ENCODE peak calls at places on chromosome 18, in six cellular contexts. Z, S, U, W, T and X are unnamed samples.

GRCh38 chr18:73597832-73598615 is 549.6 kb downstream of the FBXO15 start:
- DNase-seq in T (no peak), W (no peak), S (no peak), U (no peak), Z (no peak), X (no peak)

GRCh38 chr18:38297910-38298309 is 732.3 kb upstream of the CELF4 start:
- DNase-seq in W (no peak), T (no peak), U (no peak), S (no peak), Z (no peak), X (no peak)

GRCh38 chr18:26286008-26286407 is 59.8 kb downstream of the TAF4B start:
- DNase-seq in S (no peak), T (no peak), U (no peak), W (no peak), Z (peak), X (no peak)

GRCh38 chr18:76679259-76679658 is 143.1 kb upstream of the ZNF236 start:
- DNase-seq in S (no peak), Z (no peak), T (no peak), U (no peak), W (peak), X (peak)

GRCh38 chr18:24657461-24657860 is 197.0 kb downstream of the HRH4 start:
- DNase-seq in T (no peak), U (no peak), S (no peak), Z (no peak), W (no peak), X (peak)

GRCh38 chr18:7950380-7951143 is 383.4 kb downstream of the PTPRM start:
- DNase-seq in W (no peak), T (peak), S (no peak), U (peak), Z (no peak), X (peak)

GRCh38 chr18:76985951-76986236 is 146.7 kb downstream of the MBP start:
- DNase-seq in S (no peak), U (no peak), W (no peak), Z (no peak), T (no peak), X (no peak)

GRCh38 chr18:57210101-57210661 is 63.3 kb downstream of the BOD1L2 start:
- DNase-seq in W (peak), Z (no peak), U (peak), T (peak), S (no peak), X (peak)

GRCh38 chr18:49839012-49839411 is 25.7 kb upstream of the ACAA2 start:
- DNase-seq in S (no peak), T (peak), W (no peak), Z (no peak), U (peak), X (no peak)

GRCh38 chr18:11052800-11053199 is 96.6 kb downstream of the PIEZO2 start:
- DNase-seq in S (no peak), W (no peak), T (peak), U (peak), Z (no peak), X (peak)

GRCh38 chr18:1618364-1618763 is 713.7 kb downstream of the ADCYAP1 start:
- DNase-seq in T (no peak), U (no peak), W (no peak), Z (peak), S (no peak), X (no peak)

GRCh38 chr18:74375999-74376398 is 60.4 kb downstream of the C18orf63 start:
- DNase-seq in T (peak), S (no peak), U (peak), Z (no peak), W (no peak), X (no peak)

GRCh38 chr18:13223341-13224148 is 5.0 kb downstream of the LDLRAD4 start:
- DNase-seq in Z (no peak), W (peak), T (no peak), S (no peak), U (no peak), X (no peak)

GRCh38 chr18:29163596-29163995 is 986.7 kb upstream of the CDH2 start:
- DNase-seq in T (peak), W (no peak), U (no peak), S (no peak), Z (no peak), X (no peak)

GRCh38 chr18:66616523-66616983 is 12.7 kb upstream of the CDH19 start:
- DNase-seq in U (no peak), W (no peak), S (no peak), T (no peak), Z (peak), X (no peak)

GRCh38 chr18:31875301-31875700 is 67.6 kb downstream of the TRAPPC8 start:
- DNase-seq in Z (no peak), S (no peak), T (no peak), W (no peak), U (no peak), X (no peak)

GRCh38 chr18:49447810-49448745 is 12.4 kb downstream of the DYM start:
- DNase-seq in T (peak), W (no peak), Z (peak), S (peak), U (peak), X (peak)

GRCh38 chr18:31661965-31662364 is 22.4 kb downstream of the B4GALT6 start:
- DNase-seq in W (no peak), S (no peak), Z (no peak), T (peak), U (no peak), X (peak)

GRCh38 chr18:6056171-6056932 is 161.0 kb upstream of the TMEM200C start:
- DNase-seq in U (peak), S (no peak), W (no peak), Z (no peak), T (peak), X (peak)

GRCh38 chr18:22427797-22428549 is 10.3 kb upstream of the CTAGE1 start:
- DNase-seq in W (no peak), U (no peak), T (no peak), Z (no peak), S (no peak), X (no peak)

GRCh38 chr18:62634991-62635630 is 80.2 kb upstream of the PHLPP1 start:
- DNase-seq in U (peak), S (no peak), W (no peak), T (no peak), Z (no peak), X (no peak)

GRCh38 chr18:68995675-68996074 is 197.8 kb downstream of the CCDC102B start:
- DNase-seq in U (no peak), S (no peak), W (no peak), Z (no peak), T (no peak), X (no peak)

GRCh38 chr18:55998071-55998522 is 410.1 kb upstream of the TCF4 start:
- DNase-seq in Z (no peak), U (peak), W (no peak), S (no peak), T (peak), X (peak)

GRCh38 chr18:71809711-71810110 is 734.4 kb downstream of the CBLN2 start:
- DNase-seq in T (no peak), S (no peak), W (no peak), Z (no peak), U (no peak), X (no peak)

GRCh38 chr18:62611395-62612241 is 88.8 kb downstream of the ZCCHC2 start:
- DNase-seq in T (no peak), Z (no peak), W (no peak), U (no peak), S (no peak), X (no peak)

GRCh38 chr18:446941-447560 is 53.5 kb downstream of the COLEC12 start:
- DNase-seq in U (peak), T (peak), Z (peak), W (no peak), S (no peak), X (peak)

GRCh38 chr18:14944838-14945237 is 196.9 kb downstream of the ANKRD30B start:
- DNase-seq in S (no peak), Z (no peak), U (no peak), T (no peak), W (no peak), X (no peak)

GRCh38 chr18:3224223-3224622 is 4.5 kb upstream of the MYOM1 start:
- DNase-seq in W (no peak), Z (no peak), T (no peak), U (no peak), S (no peak), X (no peak)

GRCh38 chr18:77360315-77361186 is 110.9 kb downstream of the GALR1 start:
- DNase-seq in S (no peak), T (no peak), U (no peak), Z (no peak), W (no peak), X (no peak)

GRCh38 chr18:59690216-59691045 is 6.8 kb downstream of the CCBE1 start:
- DNase-seq in T (peak), U (no peak), Z (no peak), S (no peak), W (no peak), X (no peak)

GRCh38 chr18:73254564-73254963 is 386.8 kb upstream of the NETO1 start:
- DNase-seq in W (no peak), Z (no peak), T (no peak), S (no peak), U (no peak), X (no peak)

GRCh38 chr18:63236417-63236816 is 83.2 kb downstream of the BCL2 start:
- DNase-seq in S (no peak), T (no peak), W (no peak), Z (peak), U (no peak), X (no peak)